ENCODE peak calls at places on chromosomes 2 and 18, in ten cellular contexts. H is myocyte; B is uterus; T is Kasumi-1; Y is stimulated activated CD4-positive, alpha-beta T cell treated with anti-CD3 and anti-CD28 coated beads, Interleukin-1b, Interleukin-23, amount 100 ng/mL, for 1 hour; S is GM20000; P is posterior cingulate gyrus; X is neural crest cell; J is colonic mucosa; V is GM12892. R is an unnamed sample.
A peak's percentile ranks its signal among the peaks of the same experiment; 100 is the strongest.

GRCh38 chr2:115165529-115166109 is 723.2 kb downstream of the DPP10 start:
- DNase-seq in H (peak; percentile 15), B (no peak), T (peak; percentile 54), Y (no peak), S (peak; percentile 32), P (peak; percentile 26), X (peak; percentile 38), J (peak; percentile 35), V (no peak), R (no peak)

GRCh38 chr2:143841935-143842334 is 678.0 kb downstream of the ZEB2 start:
- DNase-seq in H (no peak), B (no peak), T (peak; percentile 38), Y (no peak), S (no peak), P (no peak), X (no peak), J (no peak), V (no peak), R (no peak)

GRCh38 chr2:18899725-18900124 is 310.4 kb upstream of the NT5C1B start:
- DNase-seq in H (no peak), B (no peak), T (no peak), Y (no peak), S (no peak), P (no peak), X (no peak), J (no peak), V (no peak), R (no peak)

GRCh38 chr2:60976271-60976670 is 41.2 kb upstream of the PEX13 start:
- DNase-seq in H (no peak), B (no peak), T (no peak), Y (no peak), S (no peak), P (no peak), X (no peak), J (no peak), V (no peak), R (no peak)

GRCh38 chr18:80145191-80145799 is 36.2 kb downstream of the ADNP2 start:
- DNase-seq in H (no peak), B (no peak), T (no peak), Y (no peak), S (no peak), P (no peak), X (no peak), J (peak; percentile 33), V (no peak), R (no peak)

GRCh38 chr2:62286089-62286785 is 90.3 kb downstream of the B3GNT2 start:
- DNase-seq in H (no peak), B (no peak), T (no peak), Y (no peak), S (no peak), P (no peak), X (no peak), J (no peak), V (no peak), R (no peak)

GRCh38 chr2:96530474-96531357 is 5.8 kb upstream of the ARID5A start:
- DNase-seq in H (no peak), B (no peak), T (no peak), Y (no peak), S (no peak), P (peak; percentile 38), X (no peak), J (no peak), V (no peak), R (no peak)

GRCh38 chr18:24271381-24272331 is 126.0 kb downstream of the OSBPL1A start:
- DNase-seq in H (peak; percentile 75), B (peak; percentile 72), T (peak; percentile 3), Y (no peak), S (peak; percentile 55), P (peak; percentile 95), X (peak; percentile 67), J (peak; percentile 69), V (peak; percentile 37), R (peak; percentile 74)

GRCh38 chr2:239249048-239249447 is 151.8 kb downstream of the HDAC4 start:
- DNase-seq in H (no peak), B (no peak), T (no peak), Y (no peak), S (no peak), P (peak; percentile 44), X (no peak), J (no peak), V (no peak), R (no peak)

GRCh38 chr2:234289789-234290188 is 207.1 kb downstream of the ARL4C start:
- DNase-seq in H (peak; percentile 81), B (no peak), T (no peak), Y (no peak), S (peak; percentile 12), P (no peak), X (no peak), J (no peak), V (no peak), R (no peak)

GRCh38 chr2:207167129-207167923 is 1.6 kb upstream of the KLF7 start:
- DNase-seq in H (peak; percentile 66), B (no peak), T (no peak), Y (no peak), S (peak; percentile 31), P (no peak), X (no peak), J (no peak), V (no peak), R (no peak)

R was measured in progenitor cell of endocrine pancreas.